ENCODE peak calls at places on chromosomes 13 and 19, in ten cellular contexts. C is omental fat pad; X is RWPE1; D is NCI-H446; G is AG08395; E is heart left ventricle; B is stimulated activated CD8-positive, alpha-beta memory T cell treated with anti-CD3 and anti-CD28 coated beads, Interleukin-15, amount 100 ng/mL, for 4 hours; K is activated CD8-positive, alpha-beta T cell treated with anti-CD3 and anti-CD28 coated beads, Interleukin-2, amount 10 ng/mL, durations not matched to agents 7 days and 5 days; I is iris pigment epithelial cell; P is AML-193. W is an unnamed sample.

GRCh38 chr13:24670927-24671326 is 9.3 kb upstream of the ATP12A start:
- DNase-seq in C (no peak), X (peak; percentile 18), D (no peak), G (peak; percentile 52), E (no peak), B (no peak), K (no peak), I (peak; percentile 9), P (peak; percentile 9), W (no peak)

GRCh38 chr13:113949546-113949945 is 24.3 kb downstream of the C13orf46 start:
- DNase-seq in C (no peak), X (no peak), D (no peak), G (no peak), E (no peak), B (no peak), K (no peak), I (no peak), P (no peak), W (no peak)

GRCh38 chr13:104057851-104058250 is 991.6 kb upstream of the SLC10A2 start:
- DNase-seq in C (no peak), X (no peak), D (no peak), G (no peak), E (no peak), B (no peak), K (no peak), I (peak; percentile 42), P (no peak), W (no peak)

GRCh38 chr13:37709318-37709717 is 110.8 kb upstream of the POSTN start:
- DNase-seq in C (no peak), X (no peak), D (no peak), G (no peak), E (no peak), B (no peak), K (no peak), I (no peak), P (no peak), W (no peak)

GRCh38 chr13:29905845-29906244 is 55.4 kb upstream of the UBL3 start:
- DNase-seq in C (no peak), X (peak; percentile 57), D (no peak), G (peak; percentile 48), E (no peak), B (no peak), K (no peak), I (peak; percentile 79), P (peak; percentile 50), W (no peak)

GRCh38 chr13:27082325-27082724 is 89.3 kb downstream of the USP12 start:
- DNase-seq in C (no peak), X (no peak), D (no peak), G (no peak), E (no peak), B (no peak), K (no peak), I (peak; percentile 11), P (no peak), W (no peak)

GRCh38 chr13:27131202-27131623 is 40.4 kb downstream of the USP12 start:
- DNase-seq in C (no peak), X (peak; percentile 69), D (no peak), G (no peak), E (no peak), B (peak; percentile 47), K (peak; percentile 85), I (peak; percentile 86), P (no peak), W (peak; percentile 45)

GRCh38 chr19:3190921-3191805 is 5.4 kb downstream of the NCLN start:
- DNase-seq in C (no peak), X (no peak), D (no peak), G (no peak), E (no peak), B (no peak), K (no peak), I (no peak), P (no peak), W (no peak)

GRCh38 chr13:33659894-33660293 is 158.1 kb upstream of the RFC3 start:
- DNase-seq in C (no peak), X (no peak), D (no peak), G (no peak), E (no peak), B (no peak), K (no peak), I (no peak), P (no peak), W (no peak)

GRCh38 chr19:7004313-7004931 is 16.8 kb downstream of the MBD3L2B start:
- DNase-seq in C (no peak), X (peak; percentile 22), D (peak; percentile 46), G (no peak), E (no peak), B (no peak), K (no peak), I (peak; percentile 66), P (peak; percentile 59), W (no peak)

GRCh38 chr19:2617393-2618165 is 84.9 kb downstream of the GNG7 start:
- DNase-seq in C (no peak), X (no peak), D (no peak), G (no peak), E (no peak), B (no peak), K (no peak), I (no peak), P (no peak), W (no peak)

GRCh38 chr13:31967155-31967554 is 64.4 kb upstream of the FRY start:
- DNase-seq in C (no peak), X (no peak), D (no peak), G (no peak), E (no peak), B (no peak), K (no peak), I (no peak), P (no peak), W (no peak)

GRCh38 chr13:32783067-32783466 is 196.8 kb downstream of the PDS5B start:
- DNase-seq in C (no peak), X (no peak), D (no peak), G (no peak), E (no peak), B (no peak), K (peak; percentile 55), I (peak; percentile 50), P (no peak), W (no peak)

GRCh38 chr13:98471895-98472294 is 105.0 kb downstream of the STK24 start:
- DNase-seq in C (no peak), X (no peak), D (no peak), G (no peak), E (peak; percentile 63), B (no peak), K (no peak), I (no peak), P (no peak), W (no peak)

GRCh38 chr19:4369109-4369887 is 25.9 kb downstream of the MPND start:
- DNase-seq in C (no peak), X (peak; percentile 65), D (no peak), G (peak; percentile 28), E (peak; percentile 70), B (peak; percentile 34), K (peak; percentile 92), I (peak; percentile 34), P (no peak), W (no peak)

GRCh38 chr13:32019612-32020233 is 11.9 kb upstream of the FRY start:
- DNase-seq in C (no peak), X (peak; percentile 21), D (peak; percentile 65), G (peak; percentile 68), E (peak; percentile 37), B (no peak), K (peak; percentile 42), I (peak; percentile 79), P (peak; percentile 30), W (peak; percentile 23)

GRCh38 chr13:75353786-75354193 is 128.2 kb downstream of the TBC1D4 start:
- DNase-seq in C (no peak), X (no peak), D (no peak), G (peak; percentile 50), E (peak; percentile 30), B (no peak), K (no peak), I (no peak), P (no peak), W (no peak)

GRCh38 chr19:30061557-30062330 is 119.7 kb downstream of the URI1 start:
- DNase-seq in C (no peak), X (no peak), D (no peak), G (no peak), E (peak; percentile 4), B (no peak), K (no peak), I (no peak), P (no peak), W (no peak)

GRCh38 chr13:22625691-22626090 is 555.1 kb upstream of the SGCG start:
- DNase-seq in C (no peak), X (no peak), D (no peak), G (no peak), E (no peak), B (no peak), K (no peak), I (no peak), P (no peak), W (no peak)

GRCh38 chr13:23632741-23633140 is 62.5 kb downstream of the TNFRSF19 start:
- DNase-seq in C (no peak), X (no peak), D (no peak), G (no peak), E (no peak), B (no peak), K (no peak), I (no peak), P (no peak), W (peak; percentile 30)

GRCh38 chr19:51327066-51327985 is 14.6 kb downstream of the VSIG10L start:
- DNase-seq in C (no peak), X (peak; percentile 75), D (peak; percentile 11), G (peak; percentile 70), E (peak; percentile 42), B (no peak), K (peak; percentile 75), I (peak; percentile 57), P (no peak), W (no peak)

GRCh38 chr19:778910-779653 is 18.2 kb upstream of the PTBP1 start:
- DNase-seq in C (no peak), X (peak; percentile 92), D (peak; percentile 38), G (peak; percentile 91), E (no peak), B (no peak), K (no peak), I (peak; percentile 96), P (no peak), W (no peak)

GRCh38 chr19:29840066-29840950 is 28.5 kb downstream of the CCNE1 start:
- DNase-seq in C (no peak), X (no peak), D (no peak), G (no peak), E (no peak), B (no peak), K (no peak), I (no peak), P (no peak), W (no peak)

GRCh38 chr13:71613347-71613746 is 253.7 kb downstream of the DACH1 start:
- DNase-seq in C (no peak), X (no peak), D (no peak), G (no peak), E (no peak), B (no peak), K (no peak), I (no peak), P (peak; percentile 90), W (no peak)

GRCh38 chr13:109938255-109938936 is 152.0 kb upstream of the IRS2 start:
- DNase-seq in C (no peak), X (peak; percentile 41), D (no peak), G (peak; percentile 25), E (no peak), B (no peak), K (no peak), I (peak; percentile 98), P (no peak), W (no peak)

GRCh38 chr19:12834418-12834943 is at the start of gene RTBDN:
- DNase-seq in C (no peak), X (no peak), D (peak; percentile 53), G (no peak), E (no peak), B (no peak), K (no peak), I (no peak), P (no peak), W (no peak)

GRCh38 chr13:42239644-42240043 is 32.3 kb upstream of the AKAP11 start:
- DNase-seq in C (no peak), X (no peak), D (no peak), G (peak; percentile 3), E (no peak), B (no peak), K (no peak), I (peak; percentile 26), P (no peak), W (no peak)

GRCh38 chr19:2154587-2155075 is 3.3 kb upstream of the AP3D1 start:
- DNase-seq in C (no peak), X (peak; percentile 74), D (no peak), G (no peak), E (no peak), B (no peak), K (no peak), I (no peak), P (no peak), W (no peak)

W was measured in iPS DF 19.7.